ENCODE peak calls at places on chromosomes 16 and 17, in seven cellular contexts. One of them, this sample, is unnamed.

GRCh38 chr16:4369006-4369766 is 2.5 kb upstream of the VASN start:
- DNase-seq in MM.1S: no peak
- DNase-seq in IMR-90: peak
- DNase-seq in neural progenitor cell: no peak
- DNase-seq in fibroblast of lung: no peak
- DNase-seq in PC-3: peak
- DNase-seq in GM23248: peak
- DNase-seq in this sample: no peak

GRCh38 chr16:592518-593306 is 2.8 kb downstream of the RAB40C start:
- DNase-seq in neural progenitor cell: no peak
- DNase-seq in fibroblast of lung: no peak
- DNase-seq in MM.1S: no peak
- DNase-seq in GM23248: peak
- DNase-seq in IMR-90: no peak
- DNase-seq in PC-3: no peak
- DNase-seq in this sample: no peak

GRCh38 chr17:69654981-69655581 is 240.6 kb downstream of the MAP2K6 start:
- DNase-seq in IMR-90: peak
- DNase-seq in neural progenitor cell: no peak
- DNase-seq in GM23248: peak
- DNase-seq in MM.1S: peak
- DNase-seq in fibroblast of lung: peak
- DNase-seq in PC-3: peak
- DNase-seq in this sample: peak

GRCh38 chr17:62921837-62922236 is 44.2 kb upstream of the TANC2 start:
- DNase-seq in PC-3: no peak
- DNase-seq in neural progenitor cell: no peak
- DNase-seq in GM23248: no peak
- DNase-seq in MM.1S: no peak
- DNase-seq in IMR-90: no peak
- DNase-seq in fibroblast of lung: no peak
- DNase-seq in this sample: no peak

GRCh38 chr16:73248316-73248715 is 200.4 kb upstream of the ZFHX3 start:
- DNase-seq in IMR-90: no peak
- DNase-seq in MM.1S: no peak
- DNase-seq in fibroblast of lung: no peak
- DNase-seq in GM23248: no peak
- DNase-seq in PC-3: no peak
- DNase-seq in neural progenitor cell: no peak
- DNase-seq in this sample: no peak

GRCh38 chr16:19555938-19556778 is 655 bp downstream of the VPS35L start:
- DNase-seq in fibroblast of lung: peak
- DNase-seq in neural progenitor cell: peak
- DNase-seq in MM.1S: peak
- DNase-seq in IMR-90: peak
- DNase-seq in GM23248: peak
- DNase-seq in PC-3: peak
- DNase-seq in this sample: peak

GRCh38 chr17:17868637-17869522 is 32.1 kb upstream of the SREBF1 start:
- DNase-seq in IMR-90: peak
- DNase-seq in GM23248: no peak
- DNase-seq in PC-3: no peak
- DNase-seq in MM.1S: no peak
- DNase-seq in neural progenitor cell: peak
- DNase-seq in fibroblast of lung: no peak
- DNase-seq in this sample: no peak

GRCh38 chr17:37494401-37494831 is 4.7 kb downstream of the DUSP14 start:
- DNase-seq in GM23248: peak
- DNase-seq in PC-3: no peak
- DNase-seq in neural progenitor cell: no peak
- DNase-seq in IMR-90: no peak
- DNase-seq in MM.1S: no peak
- DNase-seq in fibroblast of lung: peak
- DNase-seq in this sample: no peak

GRCh38 chr17:56897646-56898424 is 16.0 kb downstream of the TRIM25 start:
- DNase-seq in GM23248: no peak
- DNase-seq in neural progenitor cell: no peak
- DNase-seq in IMR-90: no peak
- DNase-seq in MM.1S: peak
- DNase-seq in PC-3: no peak
- DNase-seq in fibroblast of lung: no peak
- DNase-seq in this sample: peak

GRCh38 chr16:28087140-28087660 is 23.7 kb upstream of the GSG1L start:
- DNase-seq in MM.1S: no peak
- DNase-seq in neural progenitor cell: no peak
- DNase-seq in fibroblast of lung: no peak
- DNase-seq in PC-3: no peak
- DNase-seq in IMR-90: no peak
- DNase-seq in GM23248: no peak
- DNase-seq in this sample: no peak

GRCh38 chr16:88376053-88376834 is 6.5 kb upstream of the ZNF469 start:
- DNase-seq in fibroblast of lung: peak
- DNase-seq in MM.1S: no peak
- DNase-seq in PC-3: no peak
- DNase-seq in GM23248: no peak
- DNase-seq in IMR-90: no peak
- DNase-seq in neural progenitor cell: no peak
- DNase-seq in this sample: no peak

GRCh38 chr16:9033125-9033830 is 58.2 kb upstream of the HAPSTR1 start:
- DNase-seq in PC-3: peak
- DNase-seq in MM.1S: no peak
- DNase-seq in neural progenitor cell: peak
- DNase-seq in GM23248: peak
- DNase-seq in IMR-90: peak
- DNase-seq in fibroblast of lung: peak
- DNase-seq in this sample: peak

GRCh38 chr16:84477661-84478060 is 26.8 kb downstream of the MEAK7 start:
- DNase-seq in neural progenitor cell: no peak
- DNase-seq in PC-3: no peak
- DNase-seq in fibroblast of lung: no peak
- DNase-seq in IMR-90: no peak
- DNase-seq in GM23248: no peak
- DNase-seq in MM.1S: no peak
- DNase-seq in this sample: no peak

GRCh38 chr16:30551781-30552180 is 6.4 kb downstream of the ZNF764 start:
- DNase-seq in fibroblast of lung: no peak
- DNase-seq in MM.1S: no peak
- DNase-seq in IMR-90: no peak
- DNase-seq in GM23248: no peak
- DNase-seq in neural progenitor cell: no peak
- DNase-seq in PC-3: no peak
- DNase-seq in this sample: no peak

GRCh38 chr16:3655030-3655790 is 719 bp downstream of the DNASE1 start:
- DNase-seq in GM23248: no peak
- DNase-seq in PC-3: no peak
- DNase-seq in fibroblast of lung: no peak
- DNase-seq in MM.1S: no peak
- DNase-seq in neural progenitor cell: no peak
- DNase-seq in IMR-90: no peak
- DNase-seq in this sample: no peak

GRCh38 chr17:8856869-8857575 is 10.5 kb downstream of the PIK3R6 start:
- DNase-seq in IMR-90: no peak
- DNase-seq in neural progenitor cell: no peak
- DNase-seq in MM.1S: no peak
- DNase-seq in PC-3: no peak
- DNase-seq in GM23248: no peak
- DNase-seq in fibroblast of lung: no peak
- DNase-seq in this sample: no peak

GRCh38 chr16:67364610-67365256 is 28.6 kb downstream of the TPPP3 start:
- DNase-seq in fibroblast of lung: no peak
- DNase-seq in MM.1S: no peak
- DNase-seq in neural progenitor cell: no peak
- DNase-seq in IMR-90: no peak
- DNase-seq in PC-3: no peak
- DNase-seq in GM23248: no peak
- DNase-seq in this sample: no peak

GRCh38 chr17:74875155-74875969 is 2.6 kb upstream of the FDXR start:
- DNase-seq in GM23248: no peak
- DNase-seq in MM.1S: no peak
- DNase-seq in IMR-90: no peak
- DNase-seq in PC-3: no peak
- DNase-seq in fibroblast of lung: no peak
- DNase-seq in neural progenitor cell: no peak
- DNase-seq in this sample: no peak
- H3K27ac ChIP-seq in GM23248: no peak
- H3K27ac ChIP-seq in MM.1S: no peak
- H3K27ac ChIP-seq in IMR-90: no peak
- H3K27ac ChIP-seq in PC-3: no peak
- H3K27ac ChIP-seq in fibroblast of lung: no peak
- H3K27ac ChIP-seq in neural progenitor cell: no peak
- H3K27ac ChIP-seq in this sample: no peak

GRCh38 chr16:78465730-78466129 is 366.3 kb downstream of the WWOX start:
- DNase-seq in IMR-90: no peak
- DNase-seq in neural progenitor cell: no peak
- DNase-seq in PC-3: no peak
- DNase-seq in GM23248: no peak
- DNase-seq in fibroblast of lung: no peak
- DNase-seq in MM.1S: no peak
- DNase-seq in this sample: no peak
- H2AFZ ChIP-seq in IMR-90: no peak
- H2AFZ ChIP-seq in neural progenitor cell: no peak
- H2AFZ ChIP-seq in PC-3: no peak
- H2AFZ ChIP-seq in GM23248: no peak
- H2AFZ ChIP-seq in fibroblast of lung: no peak
- H2AFZ ChIP-seq in MM.1S: no peak
- H2AFZ ChIP-seq in this sample: no peak

DNA sequence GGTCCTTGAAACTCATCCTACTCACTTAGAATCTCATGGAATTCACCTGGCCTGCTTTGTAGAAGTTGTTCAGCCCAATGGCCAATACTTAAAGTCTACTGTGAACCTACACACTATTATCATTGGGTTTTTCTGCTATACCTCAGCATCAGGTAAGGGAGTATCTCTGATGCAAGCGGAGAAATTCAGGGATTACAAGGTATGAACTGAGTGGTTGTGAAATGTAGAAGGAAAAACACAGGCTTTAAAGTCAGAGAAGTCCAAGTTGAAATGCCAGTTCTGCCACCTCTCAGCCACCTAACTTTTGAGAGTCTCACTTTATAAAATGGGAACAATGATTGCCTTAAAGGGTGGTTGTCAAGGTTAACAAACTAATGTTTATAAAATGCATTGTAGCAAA is 31.0 kb downstream of the COX11 start:
- DNase-seq in PC-3: no peak
- DNase-seq in IMR-90: no peak
- DNase-seq in fibroblast of lung: no peak
- DNase-seq in GM23248: no peak
- DNase-seq in neural progenitor cell: no peak
- DNase-seq in MM.1S: no peak
- DNase-seq in this sample: no peak
- H3K27ac ChIP-seq in PC-3: no peak
- H3K27ac ChIP-seq in IMR-90: no peak
- H3K27ac ChIP-seq in fibroblast of lung: no peak
- H3K27ac ChIP-seq in GM23248: no peak
- H3K27ac ChIP-seq in neural progenitor cell: no peak
- H3K27ac ChIP-seq in MM.1S: no peak
- H3K27ac ChIP-seq in this sample: no peak

DNA sequence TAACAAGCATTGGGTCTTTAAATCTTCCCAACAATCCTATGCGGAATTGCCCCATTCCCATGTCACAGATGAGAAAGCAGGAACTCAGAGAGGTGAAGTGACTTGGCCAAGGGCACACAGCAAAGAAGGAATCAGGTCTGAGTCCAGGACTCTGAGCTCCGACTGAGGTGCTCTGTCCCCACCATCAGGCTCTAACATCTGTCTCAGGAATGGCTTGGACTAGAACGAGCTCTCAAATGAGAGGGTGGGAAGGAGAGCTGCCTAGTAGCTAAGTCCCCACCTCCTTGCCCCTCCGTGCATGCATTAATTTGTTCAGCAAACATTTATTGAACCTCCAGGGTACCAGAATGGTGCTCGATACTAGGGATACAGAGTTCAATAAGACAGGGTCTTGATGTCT is 26.7 kb downstream of the ABCC3 start:
- DNase-seq in MM.1S: no peak
- DNase-seq in GM23248: peak
- DNase-seq in fibroblast of lung: no peak
- DNase-seq in neural progenitor cell: no peak
- DNase-seq in IMR-90: no peak
- DNase-seq in PC-3: no peak
- DNase-seq in this sample: no peak
- H2AFZ ChIP-seq in MM.1S: peak
- H2AFZ ChIP-seq in GM23248: peak
- H2AFZ ChIP-seq in fibroblast of lung: no peak
- H2AFZ ChIP-seq in neural progenitor cell: no peak
- H2AFZ ChIP-seq in IMR-90: peak
- H2AFZ ChIP-seq in PC-3: peak
- H2AFZ ChIP-seq in this sample: no peak

DNA sequence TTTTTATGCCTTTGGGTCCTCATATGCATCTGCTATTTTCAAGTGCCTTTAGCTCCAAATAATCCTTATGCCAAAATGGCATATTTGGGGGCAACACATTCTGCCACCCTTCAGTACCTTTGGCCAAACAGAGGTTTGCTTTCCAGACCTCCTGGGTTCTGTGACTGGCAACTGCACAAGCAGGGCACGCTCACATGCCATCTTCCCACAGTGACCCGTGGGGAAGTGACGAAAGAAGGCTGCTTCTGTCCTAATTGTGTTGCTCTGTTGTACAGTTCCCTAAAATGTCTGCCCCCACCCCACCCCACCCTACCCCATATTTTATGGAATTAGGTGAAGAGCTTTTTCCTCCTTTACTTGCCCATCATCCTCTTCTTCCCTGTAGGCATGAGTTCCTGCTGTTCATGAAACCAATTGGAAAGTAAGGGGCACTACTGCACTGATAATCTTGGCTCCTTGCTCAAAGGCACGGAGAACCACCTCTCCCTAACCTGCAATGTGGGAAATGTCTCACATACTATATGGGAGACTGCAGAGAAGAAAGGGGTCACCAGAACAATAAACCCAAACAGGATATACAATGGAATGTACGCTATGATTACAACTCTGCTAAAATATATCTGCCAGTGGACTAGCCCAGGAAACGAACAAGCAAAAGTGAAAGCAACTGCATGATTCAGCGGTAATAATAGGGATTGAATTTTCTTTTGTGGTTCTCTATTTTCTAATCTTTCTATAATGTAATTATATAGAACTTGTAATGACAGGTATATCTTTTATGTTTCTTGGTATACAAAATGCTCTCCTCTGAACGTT is 3.3 kb upstream of the SLFN12L start:
- DNase-seq in neural progenitor cell: no peak
- DNase-seq in MM.1S: peak
- DNase-seq in PC-3: peak
- DNase-seq in GM23248: peak
- DNase-seq in IMR-90: peak
- DNase-seq in fibroblast of lung: peak
- DNase-seq in this sample: peak
- H3K27ac ChIP-seq in neural progenitor cell: no peak
- H3K27ac ChIP-seq in MM.1S: no peak
- H3K27ac ChIP-seq in PC-3: no peak
- H3K27ac ChIP-seq in GM23248: no peak
- H3K27ac ChIP-seq in IMR-90: peak
- H3K27ac ChIP-seq in fibroblast of lung: peak
- H3K27ac ChIP-seq in this sample: peak